ENCODE peak calls at places on chromosomes 1 and 21, in six cellular contexts. F is upper lobe of left lung, X is endodermal cell, T is thoracic aorta, B is uterus, G is A549. M is an unnamed sample.
A peak's percentile ranks its signal among the peaks of the same experiment; 100 is the strongest.

GRCh38 chr1:115828101-115829022 is 12.6 kb downstream of the NHLH2 start:
- DNase-seq in B (peak; percentile 48), F (peak; percentile 87), G (no peak), X (peak; percentile 87), T (no peak), M (peak; percentile 24)

GRCh38 chr1:64124751-64125445 is 78.5 kb upstream of the UBE2U start:
- DNase-seq in B (no peak), T (no peak), G (no peak), X (no peak), F (no peak), M (no peak)

GRCh38 chr1:186482661-186483255 is 21.8 kb upstream of the PDC start:
- DNase-seq in B (peak; percentile 43), X (peak; percentile 92), F (no peak), G (peak; percentile 77), T (no peak), M (peak; percentile 30)

GRCh38 chr1:241531195-241532172 is 694 bp upstream of the KMO start:
- DNase-seq in B (no peak), G (peak; percentile 77), X (no peak), F (no peak), T (no peak), M (no peak)

GRCh38 chr1:15337656-15338402 is 71.9 kb upstream of the EFHD2 start:
- DNase-seq in X (no peak), F (no peak), B (no peak), G (no peak), T (peak; percentile 38), M (peak; percentile 31)

GRCh38 chr21:39976805-39977204 is 109.6 kb downstream of the PCP4 start:
- DNase-seq in X (no peak), F (no peak), T (no peak), G (no peak), B (no peak), M (no peak)

GRCh38 chr1:45868861-45869260 is 65.4 kb downstream of the MAST2 start:
- DNase-seq in F (no peak), T (no peak), G (no peak), X (no peak), B (no peak), M (no peak)

GRCh38 chr1:61570191-61570590 is 154.8 kb downstream of the TM2D1 start:
- DNase-seq in X (no peak), T (no peak), F (no peak), B (no peak), G (no peak), M (no peak)

GRCh38 chr1:15017105-15017504 is 136.4 kb upstream of the TMEM51 start:
- DNase-seq in T (no peak), X (no peak), B (no peak), G (no peak), F (no peak), M (no peak)

GRCh38 chr1:8899046-8899445 is 20.6 kb upstream of the ENO1 start:
- DNase-seq in G (no peak), X (no peak), T (no peak), F (no peak), B (no peak), M (no peak)

GRCh38 chr1:184296466-184297243 is 90.2 kb upstream of the C1orf21 start:
- DNase-seq in T (peak; percentile 59), F (no peak), G (no peak), X (no peak), B (peak; percentile 91), M (peak; percentile 76)

GRCh38 chr21:15192243-15192642 is 127.4 kb upstream of the NRIP1 start:
- DNase-seq in X (no peak), T (no peak), G (peak; percentile 71), F (no peak), B (peak; percentile 23), M (no peak)
- TF ChIP-seq CTCF in X (no peak), T (no peak), G (no peak), F (no peak), B (no peak), M (no peak)

GRCh38 chr1:23980006-23980724 is at the start of gene SRSF10:
- DNase-seq in X (peak; percentile 99), T (peak; percentile 93), F (peak; percentile 98), G (peak; percentile 98), B (peak; percentile 98), M (peak; percentile 97)
- H3K4me1 ChIP-seq in X (no peaks in the 10 kb centered on the region), T (peaks cover 48% of the 10 kb centered on the region), F (peaks cover 58% of the 10 kb centered on the region), G (peaks cover 54% of the 10 kb centered on the region), B (peaks cover 13% of the 10 kb centered on the region), M (peaks cover 36% of the 10 kb centered on the region)

GRCh38 chr1:62652387-62652786 is 35.8 kb downstream of the DOCK7 start:
- DNase-seq in G (no peak), T (no peak), B (no peak), F (no peak), X (no peak), M (no peak)
- TF ChIP-seq CTCF in G (no peak), T (no peak), B (no peak), F (no peak), X (no peak), M (no peak)

DNA sequence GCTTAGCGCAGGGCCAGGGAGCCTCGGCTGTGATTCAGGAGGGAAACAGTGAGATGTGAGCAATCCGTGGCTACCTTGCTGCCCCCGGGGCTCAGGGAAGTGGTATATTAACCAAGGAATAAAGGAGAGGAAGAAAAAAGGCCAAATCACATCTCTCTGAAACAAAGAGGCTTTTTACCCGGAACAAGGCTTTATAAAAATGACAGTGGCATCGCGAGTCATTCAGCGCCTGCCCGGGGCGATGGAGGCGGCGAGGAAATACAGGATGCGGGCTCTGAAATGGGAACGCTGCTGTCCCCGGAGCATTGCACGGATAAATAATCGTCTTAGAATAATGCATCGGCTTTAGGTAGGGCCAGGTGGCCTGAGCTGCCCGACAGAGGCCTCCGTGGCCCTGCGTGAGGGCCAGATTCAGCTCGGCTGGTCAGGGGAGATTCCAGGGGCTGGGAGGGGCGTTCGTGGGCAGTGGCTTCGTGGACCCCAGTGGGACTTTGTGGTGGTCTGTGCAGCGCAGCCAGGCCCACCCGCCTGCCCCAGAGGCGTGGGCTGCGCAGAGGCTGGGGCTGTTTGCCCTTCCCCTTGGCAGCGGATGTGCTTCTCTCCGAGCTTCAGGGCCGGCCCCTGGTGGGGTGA is 104.2 kb downstream of the PRDM16 start:
- DNase-seq in T (no peak), F (peak; percentile 77), B (no peak), G (no peak), X (no peak), M (no peak)
- H3K4me1 ChIP-seq in T (peaks cover 39% of the 10 kb centered on the region), F (peaks cover 57% of the 10 kb centered on the region), B (no peaks in the 10 kb centered on the region), G (no peaks in the 10 kb centered on the region), X (no peaks in the 10 kb centered on the region), M (peaks cover 27% of the 10 kb centered on the region)

M was measured in psoas muscle.